ENCODE peak calls at places on chromosomes 11 and 22, in five cellular contexts. A is EL, N is nucleus accumbens, J is SW480, Q is pancreas. P is an unnamed sample.
A peak's percentile ranks its signal among the peaks of the same experiment; 100 is the strongest.

GRCh38 chr11:17790453-17790852 is 55.9 kb downstream of the KCNC1 start:
- DNase-seq in J (peak; percentile 54), A (peak; percentile 54), Q (no peak), N (no peak), P (no peak)

GRCh38 chr11:67024966-67025365 is 2.0 kb downstream of the SYT12 start:
- DNase-seq in N (no peak), A (no peak), Q (no peak), J (no peak), P (no peak)

GRCh38 chr11:29448246-29448877 is 568.5 kb downstream of the KCNA4 start:
- DNase-seq in A (peak; percentile 4), Q (no peak), N (no peak), J (peak; percentile 11), P (peak; percentile 13)

GRCh38 chr11:122137081-122137793 is 21.2 kb upstream of the BLID start:
- DNase-seq in J (no peak), Q (no peak), A (peak; percentile 94), N (no peak), P (no peak)

GRCh38 chr11:134331565-134332188 is at the start of gene GLB1L2:
- DNase-seq in A (no peak), Q (peak; percentile 83), N (no peak), J (peak; percentile 71), P (peak; percentile 87)

GRCh38 chr11:2801711-2802388 is 83.7 kb downstream of the CDKN1C start:
- DNase-seq in J (no peak), N (no peak), Q (peak; percentile 11), A (no peak), P (peak; percentile 10)

GRCh38 chr22:29873943-29874342 is 9.0 kb upstream of the MTMR3 start:
- DNase-seq in J (no peak), N (no peak), A (no peak), Q (no peak), P (no peak)

GRCh38 chr11:48150213-48150612 is 66.4 kb upstream of the OR4B1 start:
- DNase-seq in N (no peak), J (no peak), Q (no peak), A (no peak), P (no peak)

GRCh38 chr11:9057888-9058287 is 33.5 kb downstream of the SCUBE2 start:
- DNase-seq in Q (no peak), J (no peak), N (no peak), A (no peak), P (no peak)

GRCh38 chr22:30718938-30719337 is 24.3 kb downstream of the OSBP2 start:
- DNase-seq in A (no peak), Q (no peak), N (no peak), J (no peak), P (no peak)

GRCh38 chr11:3781423-3781822 is 15.9 kb downstream of the NUP98 start:
- DNase-seq in N (no peak), J (no peak), A (peak; percentile 70), Q (no peak), P (no peak)

GRCh38 chr11:32466279-32466915 is 31.1 kb upstream of the WT1 start:
- DNase-seq in J (peak; percentile 22), A (no peak), N (no peak), Q (no peak), P (no peak)

GRCh38 chr11:29260939-29261705 is 755.7 kb downstream of the KCNA4 start:
- DNase-seq in J (peak; percentile 48), N (no peak), Q (no peak), A (peak; percentile 67), P (no peak)

GRCh38 chr22:45441158-45441557 is 27.7 kb downstream of the RIBC2 start:
- DNase-seq in A (peak; percentile 62), N (no peak), Q (peak; percentile 33), J (peak; percentile 78), P (peak; percentile 60)

GRCh38 chr22:22583030-22583429 is 24.0 kb upstream of the PRAME start:
- DNase-seq in A (no peak), N (no peak), Q (no peak), J (no peak), P (no peak)

GRCh38 chr22:50314455-50315288 is 7.2 kb upstream of the PLXNB2 start:
- DNase-seq in N (no peak), A (no peak), J (no peak), Q (peak; percentile 38), P (no peak)

GRCh38 chr22:40215266-40215665 is 37.5 kb downstream of the TNRC6B start:
- DNase-seq in Q (peak; percentile 30), N (no peak), A (peak; percentile 42), J (no peak), P (no peak)

GRCh38 chr22:31248138-31248745 is 36.1 kb downstream of the LIMK2 start:
- DNase-seq in Q (peak; percentile 84), A (peak; percentile 93), N (no peak), J (peak; percentile 81), P (peak; percentile 80)

GRCh38 chr11:70700871-70701270 is 302.5 kb downstream of the CTTN start:
- DNase-seq in J (no peak), A (no peak), N (no peak), Q (no peak), P (no peak)

GRCh38 chr11:34161361-34161760 is 55.9 kb downstream of the NAT10 start:
- DNase-seq in N (no peak), J (no peak), Q (no peak), A (no peak), P (no peak)

GRCh38 chr22:22167791-22168189 is 76.8 kb upstream of the VPREB1 start:
- DNase-seq in Q (no peak), J (no peak), A (no peak), N (no peak), P (no peak)

GRCh38 chr22:46993626-46994025 is 231.2 kb downstream of the TBC1D22A start:
- DNase-seq in J (no peak), N (no peak), A (no peak), Q (peak; percentile 77), P (no peak)

GRCh38 chr11:1237128-1237580 is 14.3 kb downstream of the MUC5B start:
- DNase-seq in N (no peak), J (peak; percentile 68), A (no peak), Q (no peak), P (no peak)

GRCh38 chr22:16917144-16918003 is 90.6 kb downstream of the GAB4 start:
- DNase-seq in N (no peak), A (peak; percentile 27), Q (peak; percentile 42), J (peak; percentile 49), P (peak; percentile 63)

GRCh38 chr22:50081426-50082196 is 3.6 kb downstream of the MLC1 start:
- DNase-seq in A (no peak), N (no peak), J (no peak), Q (no peak), P (no peak)

GRCh38 chr22:36156515-36157419 is 3.8 kb downstream of the APOL3 start:
- DNase-seq in A (peak; percentile 87), N (no peak), Q (peak; percentile 58), J (peak; percentile 51), P (peak; percentile 43)

GRCh38 chr11:7418916-7419315 is 66.4 kb upstream of the OLFML1 start:
- DNase-seq in Q (no peak), J (no peak), N (no peak), A (no peak), P (no peak)

GRCh38 chr11:92658733-92659132 is 310.7 kb upstream of the MTNR1B start:
- DNase-seq in N (no peak), A (no peak), Q (no peak), J (no peak), P (no peak)

GRCh38 chr11:61912530-61912898 is 4.9 kb downstream of the RAB3IL1 start:
- DNase-seq in J (no peak), Q (peak; percentile 46), N (no peak), A (no peak), P (peak; percentile 2)